ENCODE peak calls at places on chromosomes 1 and 21, in four cellular contexts. F is neural crest cell; D is NCI-H1930; T is activated CD4-positive, alpha-beta T cell treated with anti-CD3 and anti-CD28 coated beads for 1 hour. Z is an unnamed sample.

GRCh38 chr1:226526801-226527595 is 21.6 kb upstream of the STUM start:
- DNase-seq in F (no peak), D (no peak), T (no peak), Z (no peak)

GRCh38 chr1:209808059-209808494 is 2.1 kb upstream of the IRF6 start:
- DNase-seq in F (no peak), D (no peak), T (no peak), Z (no peak)

GRCh38 chr1:17630048-17630830 is 90.7 kb downstream of the ARHGEF10L start:
- DNase-seq in F (no peak), D (no peak), T (no peak), Z (no peak)

GRCh38 chr21:32425628-32426027 is 13.1 kb downstream of the EVA1C start:
- DNase-seq in F (no peak), D (no peak), T (no peak), Z (no peak)

GRCh38 chr1:52928083-52928404 is 968 bp downstream of the SCP2 start:
- DNase-seq in F (no peak), D (no peak), T (no peak), Z (no peak)

GRCh38 chr1:153616144-153616884 is at the start of gene S100A14:
- DNase-seq in F (no peak), D (no peak), T (no peak), Z (no peak)

GRCh38 chr1:155646307-155646706 is 36.3 kb downstream of the MSTO1 start:
- DNase-seq in F (no peak), D (no peak), T (no peak), Z (no peak)

GRCh38 chr1:183686228-183686627 is 33.1 kb upstream of the APOBEC4 start:
- DNase-seq in F (no peak), D (no peak), T (no peak), Z (no peak)

GRCh38 chr1:214445846-214446614 is 105.4 kb downstream of the PTPN14 start:
- DNase-seq in F (no peak), D (no peak), T (no peak), Z (no peak)

GRCh38 chr1:116881879-116882520 is 27.7 kb upstream of the PTGFRN start:
- DNase-seq in F (no peak), D (peak), T (no peak), Z (no peak)

GRCh38 chr1:157377216-157377821 is 175.0 kb downstream of the FCRL5 start:
- DNase-seq in F (peak), D (no peak), T (no peak), Z (no peak)

GRCh38 chr1:220881918-220882891 is 3.0 kb downstream of the HLX start:
- DNase-seq in F (no peak), D (no peak), T (no peak), Z (no peak)

GRCh38 chr1:236718328-236718727 is 32.0 kb downstream of the ACTN2 start:
- DNase-seq in F (no peak), D (no peak), T (no peak), Z (no peak)

GRCh38 chr1:174875306-174875705 is 124.4 kb upstream of the CACYBP start:
- DNase-seq in F (no peak), D (peak), T (no peak), Z (no peak)

GRCh38 chr1:36743286-36744005 is 260.7 kb upstream of the CSF3R start:
- DNase-seq in F (no peak), D (no peak), T (no peak), Z (no peak)

GRCh38 chr1:179677882-179678281 is 65.2 kb upstream of the FAM163A start:
- DNase-seq in F (no peak), D (no peak), T (no peak), Z (no peak)

GRCh38 chr1:200150721-200151120 is 123.2 kb downstream of the NR5A2 start:
- DNase-seq in F (no peak), D (no peak), T (no peak), Z (no peak)

GRCh38 chr21:35275776-35276175 is 226.7 kb upstream of the RUNX1 start:
- DNase-seq in F (no peak), D (no peak), T (no peak), Z (no peak)

GRCh38 chr21:45973475-45974072 is 8.0 kb upstream of the COL6A1 start:
- DNase-seq in F (peak), D (peak), T (peak), Z (peak)

GRCh38 chr1:234321211-234321610 is 52.0 kb upstream of the COA6 start:
- DNase-seq in F (no peak), D (no peak), T (no peak), Z (no peak)

GRCh38 chr1:13642306-13643004 is 57.5 kb upstream of the PRDM2 start:
- DNase-seq in F (no peak), D (no peak), T (no peak), Z (no peak)

GRCh38 chr1:31920986-31921385 is 17.2 kb downstream of the PTP4A2 start:
- DNase-seq in F (no peak), D (no peak), T (no peak), Z (no peak)

GRCh38 chr1:66770694-66771093 is 18.4 kb downstream of the DYNLT5 start:
- DNase-seq in F (no peak), D (no peak), T (no peak), Z (no peak)

GRCh38 chr1:81375884-81376548 is 424.7 kb upstream of the ADGRL2 start:
- DNase-seq in F (no peak), D (no peak), T (no peak), Z (no peak)

GRCh38 chr1:234629026-234629425 is 19.0 kb upstream of the IRF2BP2 start:
- DNase-seq in F (no peak), D (no peak), T (no peak), Z (no peak)

GRCh38 chr1:179824265-179824664 is 53.3 kb downstream of the TOR1AIP2 start:
- DNase-seq in F (no peak), D (no peak), T (no peak), Z (no peak)

GRCh38 chr1:89454845-89455521 is 69.6 kb upstream of the LRRC8B start:
- DNase-seq in F (peak), D (peak), T (peak), Z (peak)

GRCh38 chr1:113241237-113241636 is 149.1 kb upstream of the MAGI3 start:
- DNase-seq in F (no peak), D (no peak), T (no peak), Z (no peak)

GRCh38 chr1:110765640-110766335 is 91.0 kb upstream of the KCNA3 start:
- DNase-seq in F (peak), D (peak), T (peak), Z (no peak)

GRCh38 chr1:161037661-161038522 is 872 bp downstream of the TSTD1 start:
- DNase-seq in F (no peak), D (no peak), T (no peak), Z (no peak)

GRCh38 chr1:241615043-241615974 is 24.9 kb downstream of the CHML start:
- DNase-seq in F (no peak), D (no peak), T (no peak), Z (no peak)

GRCh38 chr1:116990612-116991151 is 10.9 kb upstream of the CD101 start:
- DNase-seq in F (no peak), D (no peak), T (no peak), Z (no peak)

Z was measured in activated CD8-positive, alpha-beta memory T cell treated with anti-CD3 and anti-CD28 coated beads for 1 hour.